ENCODE peak calls at places on chromosomes 1 and 21, in ten cellular contexts. Y is activated T-cell treated with anti-CD3 and anti-CD28 coated beads, Interleukin-2, amount 50 U/mL, for 4 hours; M is neural progenitor cell; F is Right ventricle myocardium inferior; T is activated CD4-positive, alpha-beta T cell treated with anti-CD3 and anti-CD28 coated beads for 4 hours; I is NT2/D1; B is cerebellum; A is activated T-helper 2 cell treated with anti-CD3 and anti-CD28 coated beads, Interferon-gamma antibody, Interleukin-2, Interleukin-4, amounts not matched to agents 10 μg/mL and 5 μg/mL and 100 μg/mL, durations not matched to agents 14 hours and 24 hours and 36 hours; X is HCEC 1CT; L is nucleus accumbens. D is an unnamed sample.

GRCh38 chr1:53860967-53861411 is 22.9 kb upstream of the NDC1 start:
- DNase-seq in L (peak; percentile 8), B (peak; percentile 43), A (peak; percentile 20), I (peak; percentile 72), X (peak; percentile 43), Y (peak; percentile 35), T (peak; percentile 46), M (peak; percentile 82), F (no peak), D (no peak)

GRCh38 chr1:22406722-22407495 is 44.7 kb upstream of the ZBTB40 start:
- DNase-seq in F (no peak), X (no peak), I (no peak), Y (no peak), B (no peak), M (no peak), A (no peak), T (no peak), L (no peak), D (no peak)

GRCh38 chr1:222043444-222044292 is 301.8 kb upstream of the DUSP10 start:
- DNase-seq in M (peak; percentile 7), X (peak; percentile 91), I (no peak), F (no peak), T (no peak), L (no peak), A (no peak), Y (no peak), B (no peak), D (peak; percentile 77)

GRCh38 chr1:174018565-174018964 is 3.6 kb downstream of the RC3H1 start:
- DNase-seq in X (no peak), L (no peak), I (no peak), A (no peak), M (peak; percentile 11), F (no peak), B (no peak), T (no peak), Y (no peak), D (no peak)

GRCh38 chr1:42973304-42973703 is 14.6 kb upstream of the SLC2A1 start:
- DNase-seq in X (no peak), A (no peak), L (no peak), M (no peak), I (no peak), Y (no peak), F (no peak), B (no peak), T (no peak), D (no peak)

GRCh38 chr1:119862276-119862675 is 34.0 kb downstream of the ADAM30 start:
- DNase-seq in A (no peak), T (no peak), F (no peak), I (no peak), M (no peak), L (no peak), Y (no peak), X (peak; percentile 48), B (no peak), D (no peak)

GRCh38 chr1:97190326-97190725 is 468.7 kb downstream of the PTBP2 start:
- DNase-seq in Y (no peak), X (peak; percentile 52), T (no peak), F (no peak), M (no peak), B (no peak), I (no peak), A (no peak), L (no peak), D (no peak)

GRCh38 chr21:21973806-21974205 is 975.6 kb downstream of the NCAM2 start:
- DNase-seq in A (no peak), F (no peak), T (no peak), B (no peak), I (no peak), M (peak; percentile 46), Y (no peak), L (no peak), X (no peak), D (no peak)

GRCh38 chr1:48242126-48242736 is 19.7 kb downstream of the SLC5A9 start:
- DNase-seq in A (no peak), M (no peak), L (no peak), T (no peak), B (no peak), X (no peak), I (no peak), Y (no peak), F (no peak), D (no peak)

GRCh38 chr1:209628618-209629299 is 23.5 kb downstream of the LAMB3 start:
- DNase-seq in Y (no peak), I (no peak), F (no peak), A (no peak), B (no peak), M (no peak), T (no peak), X (no peak), L (no peak), D (no peak)

GRCh38 chr1:107196973-107197562 is 56.2 kb downstream of the NTNG1 start:
- DNase-seq in T (no peak), L (no peak), A (no peak), I (peak; percentile 57), F (no peak), B (no peak), Y (no peak), X (peak; percentile 13), M (peak; percentile 72), D (no peak)

GRCh38 chr21:38505654-38506523 is 7.6 kb upstream of the ERG start:
- DNase-seq in M (peak; percentile 81), B (peak; percentile 8), I (peak; percentile 72), T (no peak), Y (no peak), X (peak; percentile 65), F (no peak), L (no peak), A (peak; percentile 21), D (peak; percentile 59)

GRCh38 chr1:40627987-40628902 is 37.2 kb downstream of the RIMS3 start:
- DNase-seq in T (no peak), B (no peak), M (no peak), L (no peak), F (no peak), Y (no peak), I (no peak), X (no peak), A (no peak), D (no peak)

GRCh38 chr1:94130851-94131595 is 10.1 kb upstream of the ABCA4 start:
- DNase-seq in F (no peak), M (no peak), L (no peak), A (no peak), X (peak; percentile 20), Y (no peak), T (no peak), B (no peak), I (no peak), D (no peak)

GRCh38 chr1:15953791-15954201 is 22.1 kb downstream of the ZBTB17 start:
- DNase-seq in B (no peak), X (no peak), T (no peak), L (no peak), M (peak; percentile 33), I (no peak), A (no peak), Y (no peak), F (no peak), D (no peak)

GRCh38 chr1:19644422-19644760 is 280 bp downstream of the NBL1 start:
- DNase-seq in A (no peak), Y (no peak), X (no peak), B (no peak), M (peak; percentile 53), I (no peak), F (no peak), T (no peak), L (no peak), D (no peak)

GRCh38 chr1:24805534-24806301 is 60.5 kb downstream of the CLIC4 start:
- DNase-seq in B (no peak), Y (no peak), T (no peak), X (peak; percentile 84), I (no peak), L (no peak), M (no peak), F (no peak), A (no peak), D (peak; percentile 13)

GRCh38 chr1:113804421-113805255 is 7.6 kb downstream of the RSBN1 start:
- DNase-seq in I (no peak), A (no peak), F (no peak), L (no peak), X (peak; percentile 74), M (no peak), T (no peak), B (no peak), Y (no peak), D (no peak)

GRCh38 chr21:33657124-33657842 is 15.0 kb downstream of the ITSN1 start:
- DNase-seq in X (no peak), Y (no peak), B (no peak), L (no peak), I (no peak), M (no peak), T (no peak), F (no peak), A (no peak), D (no peak)

GRCh38 chr1:114231301-114231700 is 77.6 kb upstream of the SYT6 start:
- DNase-seq in B (no peak), M (no peak), Y (no peak), I (no peak), F (no peak), L (no peak), A (no peak), X (no peak), T (no peak), D (no peak)

GRCh38 chr1:5436808-5437207 is 555.4 kb downstream of the NPHP4 start:
- DNase-seq in M (no peak), I (no peak), X (no peak), T (no peak), B (no peak), F (no peak), A (no peak), Y (no peak), L (no peak), D (no peak)